ENCODE peak calls at places on chromosome 1, in nine cellular contexts. Z, O, F, D, K, H, Q, R and Y are unnamed samples.
A peak's percentile ranks its signal among the peaks of the same experiment; 100 is the strongest.

GRCh38 chr1:41735587-41736290 is 183.0 kb downstream of the HIVEP3 start:
- DNase-seq in F (no peak), D (no peak), K (no peak), H (no peak), Z (no peak), R (no peak), Q (no peak), O (no peak), Y (no peak)

GRCh38 chr1:27455166-27455811 is 34.7 kb downstream of the WASF2 start:
- DNase-seq in F (peak; percentile 12), H (no peak), Q (peak; percentile 14), K (no peak), Z (no peak), D (no peak), R (peak; percentile 33), O (no peak), Y (peak; percentile 45)

GRCh38 chr1:27491748-27492700 is 2.1 kb upstream of the WASF2 start:
- DNase-seq in F (no peak), D (no peak), R (no peak), Q (no peak), Z (no peak), O (peak; percentile 80), K (no peak), H (peak; percentile 56), Y (no peak)

GRCh38 chr1:182484531-182485257 is 34.7 kb downstream of the RGSL1 start:
- DNase-seq in O (no peak), Q (no peak), F (no peak), H (no peak), R (no peak), K (no peak), Z (peak; percentile 7), D (no peak), Y (peak; percentile 5)

GRCh38 chr1:234230414-234230862 is 142.8 kb upstream of the COA6 start:
- DNase-seq in F (no peak), R (no peak), Z (no peak), Q (peak; percentile 22), K (peak; percentile 27), D (no peak), O (no peak), H (no peak), Y (no peak)

GRCh38 chr1:117753652-117754051 is 147.8 kb downstream of the TENT5C start:
- DNase-seq in K (no peak), O (no peak), Z (no peak), H (no peak), D (peak; percentile 60), Q (no peak), R (no peak), F (no peak), Y (peak; percentile 58)

GRCh38 chr1:109249654-109250401 is 489 bp downstream of the CELSR2 start:
- DNase-seq in R (no peak), Q (peak; percentile 6), D (no peak), O (peak; percentile 52), H (peak; percentile 62), F (no peak), Z (no peak), K (no peak), Y (no peak)

GRCh38 chr1:114455102-114455785 is 55.8 kb downstream of the TRIM33 start:
- DNase-seq in K (no peak), Q (no peak), R (no peak), D (no peak), F (no peak), O (no peak), H (no peak), Z (no peak), Y (peak; percentile 37)

GRCh38 chr1:25832336-25833037 is 12.7 kb downstream of the MTFR1L start:
- DNase-seq in Q (no peak), Z (no peak), R (no peak), H (no peak), O (no peak), K (no peak), D (no peak), F (no peak), Y (no peak)

GRCh38 chr1:247548847-247549246 is at the start of gene GCSAML:
- DNase-seq in H (no peak), F (no peak), O (no peak), Q (no peak), K (no peak), R (no peak), D (no peak), Z (no peak), Y (no peak)

GRCh38 chr1:241596633-241597032 is 43.5 kb downstream of the CHML start:
- DNase-seq in R (no peak), Z (no peak), H (no peak), O (no peak), Q (no peak), K (no peak), D (no peak), F (no peak), Y (no peak)

GRCh38 chr1:234554478-234555311 is 55.3 kb downstream of the IRF2BP2 start:
- DNase-seq in Q (no peak), Z (no peak), O (peak; percentile 89), K (peak; percentile 53), F (no peak), R (no peak), H (no peak), D (peak; percentile 25), Y (no peak)

GRCh38 chr1:207009182-207009850 is 23.2 kb downstream of the C1orf116 start:
- DNase-seq in Z (no peak), H (no peak), D (no peak), O (no peak), Q (no peak), F (no peak), K (peak; percentile 58), R (no peak), Y (no peak)

GRCh38 chr1:207004931-207005830 is 27.4 kb downstream of the C1orf116 start:
- DNase-seq in R (peak; percentile 27), D (peak; percentile 75), Z (peak; percentile 38), F (peak; percentile 2), H (no peak), K (peak; percentile 76), O (no peak), Q (peak; percentile 8), Y (peak; percentile 64)

GRCh38 chr1:207007352-207008033 is 25.1 kb downstream of the C1orf116 start:
- DNase-seq in O (no peak), Q (no peak), D (peak; percentile 28), Z (no peak), R (no peak), K (peak; percentile 81), H (no peak), F (no peak), Y (peak; percentile 99)

GRCh38 chr1:207009945-207010344 is 22.6 kb downstream of the C1orf116 start:
- DNase-seq in F (no peak), H (no peak), R (no peak), D (no peak), O (no peak), Q (no peak), Z (no peak), K (no peak), Y (no peak)

GRCh38 chr1:207006914-207007313 is 25.6 kb downstream of the C1orf116 start:
- DNase-seq in O (no peak), D (no peak), K (no peak), F (no peak), Z (no peak), H (no peak), R (no peak), Q (no peak), Y (peak; percentile 42)
- H3K27ac ChIP-seq in O (peak overlapping the region; percentile 27), D (peak overlapping the region; percentile 41), K (peak overlapping the region; percentile 77), F (no peak overlapping the region), Z (no peak overlapping the region), H (no peak overlapping the region), R (no peak overlapping the region), Q (no peak overlapping the region), Y (peak overlapping the region; percentile 86)

DNA sequence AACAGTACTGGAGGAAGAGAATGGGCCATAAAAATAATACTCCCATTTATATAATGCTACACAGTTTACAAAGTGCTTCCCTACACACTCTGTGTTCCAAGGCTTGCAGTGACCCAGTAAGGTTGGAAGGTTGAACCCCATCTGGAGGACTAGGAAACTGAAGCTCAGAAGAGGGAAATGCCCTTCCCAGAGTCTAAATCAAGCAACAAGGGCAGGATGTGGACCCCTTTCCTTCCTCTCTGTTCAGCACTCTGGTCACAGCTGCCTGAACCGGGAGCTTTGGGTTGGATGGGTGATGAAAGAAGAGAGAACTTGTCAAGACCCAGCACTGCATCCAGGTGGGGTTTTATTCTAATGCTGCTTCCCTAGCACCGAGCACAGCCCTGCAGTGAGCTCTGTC is 47.8 kb downstream of the CAPN8 start:
- DNase-seq in O (no peak), F (no peak), Z (no peak), D (no peak), R (no peak), H (no peak), K (no peak), Q (no peak), Y (no peak)
- H3K27me3 ChIP-seq in O (no peaks in the 10 kb centered on the region), F (no peaks in the 10 kb centered on the region), Z (no peaks in the 10 kb centered on the region), D (peaks cover 43% of the 10 kb centered on the region), R (no peaks in the 10 kb centered on the region), H (no peaks in the 10 kb centered on the region), K (no peaks in the 10 kb centered on the region), Q (no peaks in the 10 kb centered on the region), Y (no peaks in the 10 kb centered on the region)

GRCh38 chr1:204478921-204479320 is 15.7 kb downstream of the PIK3C2B start:
- DNase-seq in Q (no peak), D (no peak), R (no peak), K (no peak), Z (no peak), F (no peak), H (no peak), O (no peak), Y (no peak)

GRCh38 chr1:204483791-204484190 is 10.8 kb downstream of the PIK3C2B start:
- DNase-seq in Q (no peak), F (no peak), H (no peak), O (no peak), K (no peak), R (no peak), Z (no peak), D (no peak), Y (no peak)

GRCh38 chr1:204478166-204478899 is 16.3 kb downstream of the PIK3C2B start:
- DNase-seq in D (no peak), Q (no peak), Z (no peak), K (no peak), H (no peak), O (no peak), R (no peak), F (no peak), Y (no peak)

GRCh38 chr1:204479387-204480136 is 15.0 kb downstream of the PIK3C2B start:
- DNase-seq in R (no peak), O (no peak), H (no peak), D (no peak), Z (no peak), K (peak; percentile 48), F (no peak), Q (no peak), Y (peak; percentile 57)

DNA sequence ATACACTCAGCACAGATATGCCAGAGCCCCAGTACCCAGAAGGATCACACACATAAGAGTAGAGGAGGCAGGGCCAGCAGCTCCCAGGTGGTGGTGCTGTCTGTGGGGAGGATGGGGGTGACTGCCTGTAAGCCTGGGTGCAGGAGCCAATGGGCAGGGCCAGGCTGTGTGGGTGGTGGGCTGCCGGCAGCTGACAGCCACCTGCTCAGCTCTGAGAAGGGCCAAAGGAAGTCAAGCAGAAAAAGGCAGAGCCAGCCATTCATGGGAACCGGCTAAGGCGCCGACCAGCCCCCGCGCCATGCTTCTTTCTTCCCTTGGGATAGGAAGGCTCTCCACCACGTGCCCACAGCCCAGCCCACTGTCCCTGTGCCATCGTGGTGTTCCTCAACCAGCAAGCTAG is 14.1 kb downstream of the PIK3C2B start:
- DNase-seq in Q (no peak), H (no peak), Z (no peak), D (no peak), O (no peak), F (no peak), R (no peak), K (no peak), Y (no peak)
- H3K4me1 ChIP-seq in Q (peaks cover 34% of the 10 kb centered on the region), H (peaks cover 82% of the 10 kb centered on the region), Z (peaks cover 3% of the 10 kb centered on the region), D (peaks cover 15% of the 10 kb centered on the region), O (no peaks in the 10 kb centered on the region), F (peaks cover 2% of the 10 kb centered on the region), R (peaks cover 44% of the 10 kb centered on the region), K (peaks cover 68% of the 10 kb centered on the region), Y (peaks cover 14% of the 10 kb centered on the region)

GRCh38 chr1:30883389-30884172 is 25.0 kb downstream of the SDC3 start:
- DNase-seq in D (no peak), H (no peak), F (no peak), K (no peak), Q (no peak), Z (no peak), R (no peak), O (no peak), Y (no peak)
- H3K27ac ChIP-seq in D (no peak overlapping the region), H (no peak overlapping the region), F (no peak overlapping the region), K (no peak overlapping the region), Q (no peak overlapping the region), Z (no peak overlapping the region), R (no peak overlapping the region), O (peak overlapping the region; percentile 95), Y (no peak overlapping the region)